ENCODE peak calls at places on chromosomes 13 and 19, in six cellular contexts. C, M, W, P, K and I are unnamed samples.

GRCh38 chr13:65461590-65461989 is 1768.5 kb downstream of the PCDH9 start:
- DNase-seq in C (peak), M (no peak), W (no peak), P (no peak), K (no peak), I (peak)

GRCh38 chr19:45865269-45865948 is 1.3 kb downstream of the FOXA3 start:
- DNase-seq in C (no peak), M (peak), W (no peak), P (no peak), K (no peak), I (no peak)

GRCh38 chr19:43439183-43440063 is 24.7 kb downstream of the TEX101 start:
- DNase-seq in C (no peak), M (no peak), W (no peak), P (peak), K (no peak), I (peak)

GRCh38 chr19:45138303-45138751 is 22.5 kb downstream of the NKPD1 start:
- DNase-seq in C (no peak), M (no peak), W (no peak), P (no peak), K (no peak), I (no peak)

GRCh38 chr19:8262431-8262830 is 45.7 kb downstream of the CD320 start:
- DNase-seq in C (no peak), M (no peak), W (no peak), P (no peak), K (no peak), I (no peak)

GRCh38 chr13:51397262-51397933 is 55.4 kb downstream of the INTS6 start:
- DNase-seq in C (peak), M (no peak), W (no peak), P (no peak), K (peak), I (peak)

GRCh38 chr13:111940892-111941291 is 126.1 kb upstream of the SOX1 start:
- DNase-seq in C (no peak), M (no peak), W (no peak), P (no peak), K (peak), I (no peak)

GRCh38 chr19:45283443-45284033 is 32.5 kb downstream of the MARK4 start:
- DNase-seq in C (no peak), M (no peak), W (no peak), P (no peak), K (no peak), I (no peak)

GRCh38 chr19:38500450-38500849 is 67.0 kb downstream of the RYR1 start:
- DNase-seq in C (no peak), M (no peak), W (no peak), P (no peak), K (no peak), I (no peak)

GRCh38 chr13:38002596-38002995 is 133.0 kb upstream of the TRPC4 start:
- DNase-seq in C (no peak), M (peak), W (no peak), P (no peak), K (no peak), I (no peak)

GRCh38 chr19:1905071-1905862 is at the start of the genes ADAT3 and SCAMP4:
- DNase-seq in C (peak), M (peak), W (peak), P (peak), K (peak), I (peak)

GRCh38 chr19:1901940-1902404 is 3.2 kb upstream of the ADAT3 start:
- DNase-seq in C (no peak), M (no peak), W (no peak), P (no peak), K (peak), I (no peak)

GRCh38 chr19:1906985-1907562 is 1.9 kb downstream of the ADAT3 start:
- DNase-seq in C (no peak), M (no peak), W (no peak), P (no peak), K (no peak), I (no peak)

GRCh38 chr19:1905863-1906375 is 720 bp downstream of the ADAT3 start:
- DNase-seq in C (no peak), M (no peak), W (no peak), P (no peak), K (no peak), I (no peak)

DNA sequence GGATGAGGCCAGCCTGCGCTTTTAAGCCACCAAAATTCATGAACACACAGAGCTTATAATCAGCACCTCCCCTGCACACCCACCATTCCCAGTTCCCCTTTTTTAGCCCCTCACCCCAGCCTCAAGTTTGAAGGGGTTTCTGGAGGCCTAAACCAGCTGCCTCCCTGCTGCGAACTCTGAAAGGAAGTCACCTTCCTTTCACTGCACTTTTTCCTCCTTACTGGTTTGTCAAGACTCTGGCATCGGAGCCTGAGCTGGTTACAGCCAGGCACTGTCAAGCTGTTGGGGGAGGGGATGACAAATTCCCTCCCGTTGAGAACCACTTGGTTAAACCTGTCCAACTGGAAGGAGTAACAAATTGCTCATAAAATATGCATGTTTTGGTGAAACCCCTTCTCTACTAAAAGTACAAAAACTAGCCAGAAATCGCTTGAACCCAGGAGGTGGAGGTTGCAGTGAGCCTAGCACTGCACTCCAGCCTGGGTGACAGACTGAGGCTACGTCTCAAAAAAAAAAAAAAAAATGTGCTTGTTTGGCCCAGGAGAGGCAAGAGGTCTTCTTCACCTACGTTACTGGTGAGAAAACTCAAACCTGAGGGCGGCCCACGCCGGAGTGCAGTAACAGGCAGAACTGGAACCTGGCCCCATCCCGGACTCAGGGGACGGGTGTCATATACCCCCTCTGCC is 671 bp upstream of the ADAT3 start:
- DNase-seq in C (no peak), M (peak), W (no peak), P (no peak), K (no peak), I (no peak)
- H3K4me3 ChIP-seq in C (peak), M (no peak), W (peak), P (no peak), K (no peak), I (peak)

DNA sequence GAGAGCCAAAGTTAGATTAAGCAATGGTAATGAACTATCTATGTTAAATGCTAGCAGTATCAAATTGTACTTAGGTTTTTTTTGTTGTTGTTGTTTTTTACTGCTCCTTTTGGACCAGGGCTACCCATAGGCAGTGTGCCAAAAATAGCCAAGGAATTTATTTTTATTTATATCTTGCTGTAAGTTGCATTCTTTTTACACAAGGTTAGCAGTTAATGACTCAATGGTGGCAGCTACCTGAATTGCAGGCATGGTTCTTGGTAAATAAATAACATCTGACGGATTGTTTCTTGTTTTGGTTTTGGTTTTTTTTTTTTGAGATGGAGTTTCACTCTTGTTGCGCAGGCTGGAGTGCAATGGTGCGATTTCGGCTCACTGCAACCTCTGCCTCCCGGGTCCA is 194.8 kb upstream of the TSC22D1 start:
- DNase-seq in C (no peak), M (no peak), W (no peak), P (no peak), K (no peak), I (no peak)
- TF ChIP-seq CTCF in C (no peak), M (no peak), W (no peak), P (no peak), K (no peak), I (no peak)

DNA sequence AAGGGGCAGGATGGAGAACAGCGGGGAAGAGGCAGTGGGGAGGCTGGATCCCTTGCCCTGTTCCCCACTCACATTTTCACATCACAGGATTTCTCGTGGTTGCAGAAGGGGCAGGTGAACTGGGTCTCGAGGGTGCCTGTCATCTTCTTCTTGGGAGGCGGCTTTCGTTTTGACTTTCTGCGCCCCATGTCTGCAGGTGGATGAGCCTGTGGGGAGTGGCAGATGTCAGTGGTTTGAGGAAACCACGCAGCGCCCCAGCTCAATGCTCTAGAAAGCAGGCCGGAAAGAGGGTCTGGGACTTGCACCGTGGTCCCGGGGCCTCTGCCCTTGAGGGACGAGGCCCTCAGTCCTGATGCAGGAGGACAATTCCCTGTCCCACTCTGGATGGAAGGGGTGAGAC is 4.9 kb downstream of the ELOF1 start:
- DNase-seq in C (no peak), M (no peak), W (no peak), P (no peak), K (no peak), I (no peak)
- H3K4me3 ChIP-seq in C (no peak), M (no peak), W (no peak), P (no peak), K (no peak), I (no peak)

DNA sequence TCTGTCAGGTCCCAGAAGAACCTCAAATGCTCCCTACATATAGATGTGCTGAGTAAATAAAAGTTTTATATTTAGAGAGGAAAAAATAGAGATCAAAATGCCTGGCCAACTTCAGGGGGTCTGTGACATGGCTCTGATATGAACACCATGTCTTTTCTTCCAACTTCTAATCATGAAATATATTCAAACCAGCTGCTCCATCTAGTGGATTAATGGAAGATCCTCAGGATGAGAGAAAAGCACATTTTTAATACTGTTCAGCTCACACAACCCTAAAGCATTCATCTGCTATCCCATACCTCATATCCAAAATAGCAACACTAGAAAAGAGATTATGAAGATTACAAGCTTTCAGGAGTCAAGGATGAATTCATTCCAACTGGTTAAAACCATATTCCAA is 56.0 kb upstream of the DOCK9 start:
- DNase-seq in C (no peak), M (no peak), W (no peak), P (no peak), K (no peak), I (no peak)
- TF ChIP-seq CTCF in C (peak), M (peak), W (peak), P (peak), K (peak), I (peak)

DNA sequence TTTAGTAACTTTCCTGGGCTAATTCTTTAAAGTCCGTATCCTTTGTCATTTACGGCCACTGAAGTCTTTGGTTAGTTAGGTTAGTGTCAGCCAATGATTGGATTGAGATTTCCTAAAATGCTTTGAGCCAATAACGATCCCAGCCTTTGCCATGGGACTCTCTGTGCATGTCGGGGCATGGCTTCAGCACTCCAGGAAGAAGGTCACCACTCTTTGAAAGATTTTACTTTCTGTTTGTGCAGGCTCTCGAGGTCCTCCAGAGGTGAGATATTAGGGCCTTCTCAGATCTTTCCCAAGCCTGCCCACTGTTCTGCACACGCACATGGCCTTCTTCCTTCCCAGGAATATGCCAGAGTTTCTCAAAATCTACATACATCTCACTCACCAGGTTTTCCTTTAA is 153.7 kb upstream of the ARGLU1 start:
- DNase-seq in C (no peak), M (no peak), W (no peak), P (no peak), K (no peak), I (no peak)
- H3K4me3 ChIP-seq in C (no peak), M (no peak), W (no peak), P (no peak), K (no peak), I (no peak)

GRCh38 chr13:52852444-52852843 is 4.0 kb upstream of the PCDH8 start:
- DNase-seq in C (no peak), M (no peak), W (no peak), P (no peak), K (no peak), I (no peak)

GRCh38 chr13:52848455-52849190 is at the start of gene PCDH8:
- DNase-seq in C (no peak), M (no peak), W (no peak), P (no peak), K (no peak), I (no peak)

GRCh38 chr13:52851153-52851962 is 2.9 kb upstream of the PCDH8 start:
- DNase-seq in C (no peak), M (peak), W (peak), P (no peak), K (no peak), I (no peak)

GRCh38 chr13:52849727-52850395 is 1.4 kb upstream of the PCDH8 start:
- DNase-seq in C (no peak), M (no peak), W (no peak), P (no peak), K (no peak), I (no peak)

DNA sequence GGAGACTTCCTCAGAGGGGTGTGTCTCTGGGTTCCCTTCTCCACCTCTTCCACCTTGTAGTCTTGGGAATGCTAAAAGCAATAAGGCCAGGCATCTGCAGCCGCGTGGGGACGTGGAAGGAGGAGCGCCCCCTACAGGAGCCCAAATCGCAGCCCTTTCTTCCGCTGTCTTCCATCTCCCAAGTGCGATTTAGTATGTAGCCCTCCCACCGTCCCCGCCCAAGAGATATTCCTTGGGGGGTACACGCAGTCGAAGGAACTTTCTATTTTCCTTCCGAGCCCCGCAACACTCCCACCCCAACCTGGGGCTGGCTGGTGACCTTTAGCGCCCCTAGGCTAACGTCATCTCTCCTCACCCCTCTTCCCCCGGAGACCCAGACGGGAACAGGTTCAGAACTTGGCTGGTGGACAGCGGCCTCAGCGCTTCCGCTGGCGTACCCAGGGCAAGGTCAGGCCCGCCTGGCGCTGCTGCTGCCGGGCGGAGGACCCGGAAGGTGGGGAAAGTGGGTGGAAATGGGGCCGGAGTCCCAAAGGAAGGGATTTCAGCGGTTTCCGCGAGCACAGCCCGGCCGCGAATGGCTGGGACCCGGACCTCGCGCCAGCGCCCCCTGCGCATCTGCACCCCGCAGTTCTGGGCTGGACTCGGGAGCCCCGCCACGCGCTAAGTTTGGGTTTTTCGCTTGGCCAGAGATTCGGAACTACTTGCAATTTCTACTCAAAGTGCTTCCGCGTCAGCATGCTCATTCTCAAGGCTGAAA is 2.1 kb upstream of the PCDH8 start:
- DNase-seq in C (no peak), M (peak), W (peak), P (peak), K (peak), I (no peak)
- TF ChIP-seq CTCF in C (no peak), M (no peak), W (no peak), P (no peak), K (no peak), I (peak)

GRCh38 chr13:28185256-28185655 is 46.9 kb downstream of the PAN3 start:
- DNase-seq in C (no peak), M (no peak), W (no peak), P (no peak), K (no peak), I (no peak)

GRCh38 chr13:28177327-28177726 is 39.0 kb downstream of the PAN3 start:
- DNase-seq in C (no peak), M (no peak), W (no peak), P (no peak), K (no peak), I (no peak)

GRCh38 chr13:28181413-28181812 is 43.1 kb downstream of the PAN3 start:
- DNase-seq in C (no peak), M (no peak), W (no peak), P (no peak), K (no peak), I (no peak)

GRCh38 chr13:28177877-28178276 is 39.5 kb downstream of the PAN3 start:
- DNase-seq in C (no peak), M (no peak), W (no peak), P (no peak), K (no peak), I (no peak)

DNA sequence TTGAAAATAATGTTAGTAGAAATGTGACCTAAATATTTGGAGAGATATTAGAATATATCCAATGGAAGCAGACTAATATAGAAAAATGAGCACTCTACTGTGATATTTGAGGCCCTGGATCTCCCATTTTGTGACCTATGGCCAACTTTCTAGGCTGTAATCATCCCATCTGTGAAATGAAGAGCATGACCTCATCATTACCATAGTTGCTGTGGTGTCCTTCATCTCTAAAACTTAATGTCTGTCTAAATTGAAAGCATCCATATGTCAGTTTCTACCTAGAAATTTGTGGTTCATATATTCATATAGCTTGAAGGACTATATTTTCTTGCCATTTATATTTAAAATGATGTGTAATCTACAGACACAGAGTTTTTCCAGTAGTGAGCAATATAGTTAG is 41.6 kb downstream of the PAN3 start:
- DNase-seq in C (no peak), M (no peak), W (no peak), P (no peak), K (no peak), I (no peak)
- H3K4me3 ChIP-seq in C (no peak), M (no peak), W (no peak), P (no peak), K (no peak), I (no peak)

GRCh38 chr19:339262-339887 is 5.2 kb downstream of the MIER2 start:
- DNase-seq in C (no peak), M (no peak), W (no peak), P (no peak), K (no peak), I (no peak)

GRCh38 chr19:335072-335471 is 9.5 kb downstream of the MIER2 start:
- DNase-seq in C (no peak), M (no peak), W (no peak), P (no peak), K (no peak), I (no peak)

GRCh38 chr19:336067-336614 is 8.5 kb downstream of the MIER2 start:
- DNase-seq in C (no peak), M (no peak), W (no peak), P (no peak), K (no peak), I (no peak)

GRCh38 chr19:334296-335071 is 10.1 kb downstream of the MIER2 start:
- DNase-seq in C (no peak), M (no peak), W (no peak), P (no peak), K (no peak), I (no peak)

DNA sequence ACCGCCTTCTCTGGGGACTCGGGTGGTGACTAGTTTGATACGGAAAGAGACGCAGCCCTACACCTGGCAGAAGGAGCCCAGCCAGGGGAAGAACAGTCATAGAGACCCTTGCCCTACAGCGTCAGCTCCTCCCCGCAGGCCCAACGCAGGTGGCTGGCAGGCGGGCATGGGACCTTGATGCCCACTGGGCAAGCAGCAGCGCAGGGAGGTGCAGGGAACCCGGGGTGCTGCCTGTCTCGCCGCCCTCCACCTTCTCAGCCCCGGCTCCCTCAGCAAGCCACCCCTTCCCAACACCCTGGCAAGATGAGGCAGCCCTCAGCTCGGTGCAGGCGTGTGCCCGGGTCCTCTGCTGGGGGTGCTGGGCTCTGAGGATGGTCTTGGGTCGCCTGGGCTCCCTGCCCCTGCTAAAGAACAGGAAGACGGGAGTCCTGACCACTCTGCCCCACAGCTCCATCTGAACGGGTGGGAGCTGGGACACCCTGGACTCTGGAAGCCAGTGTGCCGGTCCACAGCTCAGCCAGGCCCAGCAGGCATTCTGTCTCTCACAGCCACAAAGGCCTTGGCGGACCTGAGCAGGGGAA is 9.0 kb downstream of the MIER2 start:
- DNase-seq in C (no peak), M (no peak), W (no peak), P (no peak), K (no peak), I (no peak)
- TF ChIP-seq CTCF in C (no peak), M (no peak), W (no peak), P (no peak), K (no peak), I (no peak)